ENCODE peak calls at places on chromosomes 3 and 15, in six cellular contexts. B, C, D, E, X and I are unnamed samples.

GRCh38 chr3:15291589-15292541 is 40.5 kb downstream of the SH3BP5 start:
- DNase-seq in B (peak; percentile 87), C (no peak), D (no peak), E (no peak), X (peak; percentile 81), I (peak; percentile 42)

GRCh38 chr3:127792664-127793292 is 29.5 kb downstream of the MGLL start:
- DNase-seq in B (no peak), C (no peak), D (peak; percentile 98), E (peak; percentile 93), X (no peak), I (peak; percentile 98)

GRCh38 chr3:13461169-13462124 is 18.7 kb upstream of the HDAC11 start:
- DNase-seq in B (peak; percentile 84), C (peak; percentile 93), D (peak; percentile 36), E (peak; percentile 43), X (peak; percentile 88), I (peak; percentile 37)

GRCh38 chr3:126480251-126480650 is 4.6 kb upstream of the ZXDC start:
- DNase-seq in B (no peak), C (no peak), D (no peak), E (no peak), X (no peak), I (no peak)

GRCh38 chr3:27573780-27574437 is 89.7 kb upstream of the SLC4A7 start:
- DNase-seq in B (no peak), C (no peak), D (peak; percentile 52), E (peak; percentile 13), X (no peak), I (peak; percentile 63)

GRCh38 chr3:160478338-160478737 is 28.8 kb upstream of the TRIM59 start:
- DNase-seq in B (no peak), C (no peak), D (peak; percentile 70), E (peak; percentile 71), X (no peak), I (peak; percentile 80)

GRCh38 chr15:29736745-29737023 is 85.6 kb downstream of the TJP1 start:
- DNase-seq in B (no peak), C (no peak), D (peak; percentile 52), E (no peak), X (no peak), I (peak; percentile 22)

GRCh38 chr3:126422571-126423091 is 27.9 kb downstream of the CFAP100 start:
- DNase-seq in B (no peak), C (no peak), D (no peak), E (no peak), X (no peak), I (no peak)

GRCh38 chr3:133663569-133664313 is 2.0 kb upstream of the TOPBP1 start:
- DNase-seq in B (no peak), C (peak; percentile 57), D (peak; percentile 55), E (peak; percentile 76), X (peak; percentile 75), I (peak; percentile 47)

GRCh38 chr3:79419222-79419621 is 348.6 kb downstream of the ROBO1 start:
- DNase-seq in B (no peak), C (no peak), D (no peak), E (peak; percentile 47), X (no peak), I (peak; percentile 17)

GRCh38 chr15:75178938-75179772 is 22.5 kb upstream of the C15orf39 start:
- DNase-seq in B (no peak), C (no peak), D (no peak), E (no peak), X (no peak), I (no peak)

GRCh38 chr3:172397716-172398405 is 50.4 kb downstream of the GHSR start:
- DNase-seq in B (no peak), C (no peak), D (peak; percentile 88), E (peak; percentile 60), X (no peak), I (peak; percentile 77)

GRCh38 chr15:96064351-96064756 is 266.1 kb upstream of the NR2F2 start:
- DNase-seq in B (no peak), C (no peak), D (peak; percentile 31), E (peak; percentile 87), X (no peak), I (no peak)

GRCh38 chr3:171061749-171062148 is 35.2 kb upstream of the SLC2A2 start:
- DNase-seq in B (no peak), C (no peak), D (no peak), E (no peak), X (no peak), I (no peak)

GRCh38 chr3:194447161-194447560 is 39.6 kb downstream of the ATP13A3 start:
- DNase-seq in B (no peak), C (no peak), D (no peak), E (no peak), X (no peak), I (no peak)

GRCh38 chr15:67127925-67128324 is 62.5 kb downstream of the SMAD3 start:
- DNase-seq in B (no peak), C (no peak), D (peak; percentile 99), E (peak; percentile 81), X (no peak), I (peak; percentile 99)

GRCh38 chr3:7737263-7737662 is 764.4 kb upstream of the LMCD1 start:
- DNase-seq in B (no peak), C (no peak), D (no peak), E (no peak), X (no peak), I (no peak)

GRCh38 chr3:77045686-77046085 is 5.8 kb downstream of the ROBO2 start:
- DNase-seq in B (no peak), C (no peak), D (no peak), E (no peak), X (no peak), I (no peak)

GRCh38 chr3:38117163-38117716 is 19.7 kb downstream of the ACAA1 start:
- DNase-seq in B (no peak), C (no peak), D (no peak), E (no peak), X (no peak), I (no peak)

GRCh38 chr3:43426388-43426787 is 140.0 kb downstream of the SNRK start:
- DNase-seq in B (no peak), C (no peak), D (no peak), E (no peak), X (no peak), I (no peak)

GRCh38 chr3:172624999-172625398 is 85.9 kb downstream of the NCEH1 start:
- DNase-seq in B (no peak), C (no peak), D (no peak), E (no peak), X (no peak), I (no peak)

GRCh38 chr3:45688194-45688881 is 858 bp upstream of the SACM1L start:
- DNase-seq in B (peak; percentile 56), C (peak; percentile 74), D (peak; percentile 33), E (peak; percentile 47), X (peak; percentile 59), I (peak; percentile 22)

GRCh38 chr3:64674591-64675076 is 13.2 kb downstream of the ADAMTS9 start:
- DNase-seq in B (no peak), C (no peak), D (no peak), E (peak; percentile 29), X (no peak), I (peak; percentile 74)

GRCh38 chr3:72738752-72739520 is 109.3 kb downstream of the SHQ1 start:
- DNase-seq in B (peak; percentile 81), C (peak; percentile 88), D (no peak), E (peak; percentile 25), X (peak; percentile 30), I (peak; percentile 24)

GRCh38 chr15:89362203-89363101 is 27.8 kb upstream of the POLG start:
- DNase-seq in B (no peak), C (no peak), D (no peak), E (no peak), X (no peak), I (no peak)

GRCh38 chr3:100226712-100227429 is 33.9 kb upstream of the TBC1D23 start:
- DNase-seq in B (no peak), C (no peak), D (peak; percentile 68), E (peak; percentile 19), X (no peak), I (peak; percentile 71)

GRCh38 chr3:62261800-62262199 is 111.5 kb downstream of the FEZF2 start:
- DNase-seq in B (no peak), C (no peak), D (no peak), E (no peak), X (no peak), I (no peak)

GRCh38 chr15:79002631-79003030 is 57.8 kb upstream of the CTSH start:
- DNase-seq in B (no peak), C (no peak), D (no peak), E (peak; percentile 13), X (no peak), I (no peak)